ENCODE peak calls at places on chromosome 5, in seven cellular contexts. One of them, this sample, is unnamed.

GRCh38 chr5:90473321-90474234 is 993 bp downstream of the MBLAC2 start:
- DNase-seq in CD8-positive, alpha-beta T cell: peak; percentile 14
- DNase-seq in endothelial cell of umbilical vein: peak; percentile 48
- DNase-seq in CD4-positive, CD25-positive, alpha-beta regulatory T cell: peak; percentile 12
- DNase-seq in GM23248: peak; percentile 72
- DNase-seq in mammary epithelial cell: peak; percentile 33
- DNase-seq in iPS DF 6.9: no peak
- DNase-seq in this sample: no peak

GRCh38 chr5:113043491-113043931 is 66.9 kb downstream of the DCP2 start:
- DNase-seq in CD8-positive, alpha-beta T cell: no peak
- DNase-seq in endothelial cell of umbilical vein: peak; percentile 17
- DNase-seq in CD4-positive, CD25-positive, alpha-beta regulatory T cell: no peak
- DNase-seq in GM23248: peak; percentile 40
- DNase-seq in mammary epithelial cell: no peak
- DNase-seq in iPS DF 6.9: no peak
- DNase-seq in this sample: peak; percentile 54

GRCh38 chr5:153147891-153148623 is 342.4 kb upstream of the GRIA1 start:
- DNase-seq in CD8-positive, alpha-beta T cell: no peak
- DNase-seq in endothelial cell of umbilical vein: no peak
- DNase-seq in CD4-positive, CD25-positive, alpha-beta regulatory T cell: no peak
- DNase-seq in GM23248: peak; percentile 64
- DNase-seq in mammary epithelial cell: peak; percentile 78
- DNase-seq in iPS DF 6.9: peak; percentile 27
- DNase-seq in this sample: peak; percentile 73

GRCh38 chr5:172321593-172321992 is 38.0 kb upstream of the UBTD2 start:
- DNase-seq in CD8-positive, alpha-beta T cell: no peak
- DNase-seq in endothelial cell of umbilical vein: no peak
- DNase-seq in CD4-positive, CD25-positive, alpha-beta regulatory T cell: no peak
- DNase-seq in GM23248: no peak
- DNase-seq in mammary epithelial cell: peak; percentile 32
- DNase-seq in iPS DF 6.9: no peak
- DNase-seq in this sample: no peak

GRCh38 chr5:172838151-172838875 is 4.3 kb downstream of the ERGIC1 start:
- DNase-seq in CD8-positive, alpha-beta T cell: no peak
- DNase-seq in endothelial cell of umbilical vein: no peak
- DNase-seq in CD4-positive, CD25-positive, alpha-beta regulatory T cell: no peak
- DNase-seq in GM23248: no peak
- DNase-seq in mammary epithelial cell: no peak
- DNase-seq in iPS DF 6.9: no peak
- DNase-seq in this sample: no peak

GRCh38 chr5:9774472-9775079 is 144.4 kb upstream of the TAS2R1 start:
- DNase-seq in CD8-positive, alpha-beta T cell: no peak
- DNase-seq in endothelial cell of umbilical vein: no peak
- DNase-seq in CD4-positive, CD25-positive, alpha-beta regulatory T cell: no peak
- DNase-seq in GM23248: peak; percentile 79
- DNase-seq in mammary epithelial cell: peak; percentile 16
- DNase-seq in iPS DF 6.9: no peak
- DNase-seq in this sample: peak; percentile 93

GRCh38 chr5:102570747-102571146 is 71.9 kb upstream of the SLCO6A1 start:
- DNase-seq in CD8-positive, alpha-beta T cell: no peak
- DNase-seq in endothelial cell of umbilical vein: no peak
- DNase-seq in CD4-positive, CD25-positive, alpha-beta regulatory T cell: no peak
- DNase-seq in GM23248: no peak
- DNase-seq in mammary epithelial cell: no peak
- DNase-seq in iPS DF 6.9: no peak
- DNase-seq in this sample: no peak

GRCh38 chr5:142432369-142432863 is 107.6 kb upstream of the SPRY4 start:
- DNase-seq in CD8-positive, alpha-beta T cell: peak; percentile 16
- DNase-seq in endothelial cell of umbilical vein: no peak
- DNase-seq in CD4-positive, CD25-positive, alpha-beta regulatory T cell: no peak
- DNase-seq in GM23248: no peak
- DNase-seq in mammary epithelial cell: no peak
- DNase-seq in iPS DF 6.9: no peak
- DNase-seq in this sample: no peak

GRCh38 chr5:7426284-7426683 is 30.3 kb downstream of the ADCY2 start:
- DNase-seq in CD8-positive, alpha-beta T cell: no peak
- DNase-seq in endothelial cell of umbilical vein: no peak
- DNase-seq in CD4-positive, CD25-positive, alpha-beta regulatory T cell: no peak
- DNase-seq in GM23248: no peak
- DNase-seq in mammary epithelial cell: no peak
- DNase-seq in iPS DF 6.9: no peak
- DNase-seq in this sample: no peak

GRCh38 chr5:2181164-2181956 is 298.6 kb upstream of the IRX4 start:
- DNase-seq in CD8-positive, alpha-beta T cell: no peak
- DNase-seq in endothelial cell of umbilical vein: no peak
- DNase-seq in CD4-positive, CD25-positive, alpha-beta regulatory T cell: no peak
- DNase-seq in GM23248: no peak
- DNase-seq in mammary epithelial cell: no peak
- DNase-seq in iPS DF 6.9: no peak
- DNase-seq in this sample: no peak

GRCh38 chr5:57836921-57837320 is 354.3 kb upstream of the ACTBL2 start:
- DNase-seq in CD8-positive, alpha-beta T cell: no peak
- DNase-seq in endothelial cell of umbilical vein: no peak
- DNase-seq in CD4-positive, CD25-positive, alpha-beta regulatory T cell: no peak
- DNase-seq in GM23248: peak; percentile 61
- DNase-seq in mammary epithelial cell: peak; percentile 32
- DNase-seq in iPS DF 6.9: no peak
- DNase-seq in this sample: no peak
- H3K4me1 ChIP-seq in CD8-positive, alpha-beta T cell: no peaks in the 10 kb centered on the region
- H3K4me1 ChIP-seq in endothelial cell of umbilical vein: peaks cover 59% of the 10 kb centered on the region
- H3K4me1 ChIP-seq in CD4-positive, CD25-positive, alpha-beta regulatory T cell: no peaks in the 10 kb centered on the region
- H3K4me1 ChIP-seq in GM23248: peaks cover 55% of the 10 kb centered on the region
- H3K4me1 ChIP-seq in mammary epithelial cell: peaks cover 87% of the 10 kb centered on the region
- H3K4me1 ChIP-seq in iPS DF 6.9: peaks cover 3% of the 10 kb centered on the region
- H3K4me1 ChIP-seq in this sample: no peaks in the 10 kb centered on the region

GRCh38 chr5:154762700-154763099 is 7.5 kb downstream of the LARP1 start:
- DNase-seq in CD8-positive, alpha-beta T cell: no peak
- DNase-seq in endothelial cell of umbilical vein: no peak
- DNase-seq in CD4-positive, CD25-positive, alpha-beta regulatory T cell: no peak
- DNase-seq in GM23248: no peak
- DNase-seq in mammary epithelial cell: no peak
- DNase-seq in iPS DF 6.9: no peak
- DNase-seq in this sample: no peak
- H3K4me1 ChIP-seq in CD8-positive, alpha-beta T cell: peaks cover 79% of the 10 kb centered on the region
- H3K4me1 ChIP-seq in endothelial cell of umbilical vein: peaks cover 23% of the 10 kb centered on the region
- H3K4me1 ChIP-seq in CD4-positive, CD25-positive, alpha-beta regulatory T cell: peaks cover 79% of the 10 kb centered on the region
- H3K4me1 ChIP-seq in GM23248: peaks cover 42% of the 10 kb centered on the region
- H3K4me1 ChIP-seq in mammary epithelial cell: peaks cover 34% of the 10 kb centered on the region
- H3K4me1 ChIP-seq in iPS DF 6.9: peaks cover 7% of the 10 kb centered on the region
- H3K4me1 ChIP-seq in this sample: peaks cover 43% of the 10 kb centered on the region

GRCh38 chr5:68431181-68431580 is 215.6 kb downstream of the PIK3R1 start:
- DNase-seq in CD8-positive, alpha-beta T cell: no peak
- DNase-seq in endothelial cell of umbilical vein: no peak
- DNase-seq in CD4-positive, CD25-positive, alpha-beta regulatory T cell: no peak
- DNase-seq in GM23248: no peak
- DNase-seq in mammary epithelial cell: peak; percentile 50
- DNase-seq in iPS DF 6.9: no peak
- DNase-seq in this sample: no peak

GRCh38 chr5:68431601-68432337 is 216.2 kb downstream of the PIK3R1 start:
- DNase-seq in CD8-positive, alpha-beta T cell: no peak
- DNase-seq in endothelial cell of umbilical vein: no peak
- DNase-seq in CD4-positive, CD25-positive, alpha-beta regulatory T cell: no peak
- DNase-seq in GM23248: no peak
- DNase-seq in mammary epithelial cell: no peak
- DNase-seq in iPS DF 6.9: no peak
- DNase-seq in this sample: no peak

GRCh38 chr5:68429510-68429909 is 214.0 kb downstream of the PIK3R1 start:
- DNase-seq in CD8-positive, alpha-beta T cell: no peak
- DNase-seq in endothelial cell of umbilical vein: no peak
- DNase-seq in CD4-positive, CD25-positive, alpha-beta regulatory T cell: no peak
- DNase-seq in GM23248: no peak
- DNase-seq in mammary epithelial cell: no peak
- DNase-seq in iPS DF 6.9: no peak
- DNase-seq in this sample: no peak

GRCh38 chr5:68428232-68428811 is 212.8 kb downstream of the PIK3R1 start:
- DNase-seq in CD8-positive, alpha-beta T cell: no peak
- DNase-seq in endothelial cell of umbilical vein: no peak
- DNase-seq in CD4-positive, CD25-positive, alpha-beta regulatory T cell: no peak
- DNase-seq in GM23248: peak; percentile 54
- DNase-seq in mammary epithelial cell: no peak
- DNase-seq in iPS DF 6.9: no peak
- DNase-seq in this sample: no peak

DNA sequence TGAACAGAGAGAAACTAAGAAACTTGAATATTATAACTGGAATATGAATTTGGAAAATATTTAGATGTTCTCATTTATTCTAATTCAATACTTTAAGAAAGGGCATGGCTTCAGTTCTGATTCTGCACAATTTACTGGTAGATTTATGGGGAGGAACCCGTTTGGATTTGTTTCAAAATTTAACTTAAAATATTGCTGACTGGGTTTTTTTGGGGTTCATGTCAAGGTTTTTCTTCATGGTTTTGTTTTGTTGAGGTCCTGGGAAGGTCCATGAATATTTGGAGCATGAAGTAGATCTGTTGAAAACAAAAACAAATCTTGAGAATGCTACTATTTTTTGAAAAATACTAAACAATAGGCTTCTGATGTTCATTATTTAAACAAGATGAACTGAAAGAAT is 214.7 kb downstream of the PIK3R1 start:
- DNase-seq in CD8-positive, alpha-beta T cell: no peak
- DNase-seq in endothelial cell of umbilical vein: no peak
- DNase-seq in CD4-positive, CD25-positive, alpha-beta regulatory T cell: no peak
- DNase-seq in GM23248: no peak
- DNase-seq in mammary epithelial cell: no peak
- DNase-seq in iPS DF 6.9: no peak
- DNase-seq in this sample: no peak
- H3K4me1 ChIP-seq in CD8-positive, alpha-beta T cell: peaks cover 19% of the 10 kb centered on the region
- H3K4me1 ChIP-seq in endothelial cell of umbilical vein: peaks cover 16% of the 10 kb centered on the region
- H3K4me1 ChIP-seq in CD4-positive, CD25-positive, alpha-beta regulatory T cell: peaks cover 38% of the 10 kb centered on the region
- H3K4me1 ChIP-seq in GM23248: peaks cover 29% of the 10 kb centered on the region
- H3K4me1 ChIP-seq in mammary epithelial cell: peaks cover 47% of the 10 kb centered on the region
- H3K4me1 ChIP-seq in iPS DF 6.9: peaks cover 1% of the 10 kb centered on the region
- H3K4me1 ChIP-seq in this sample: no peaks in the 10 kb centered on the region

DNA sequence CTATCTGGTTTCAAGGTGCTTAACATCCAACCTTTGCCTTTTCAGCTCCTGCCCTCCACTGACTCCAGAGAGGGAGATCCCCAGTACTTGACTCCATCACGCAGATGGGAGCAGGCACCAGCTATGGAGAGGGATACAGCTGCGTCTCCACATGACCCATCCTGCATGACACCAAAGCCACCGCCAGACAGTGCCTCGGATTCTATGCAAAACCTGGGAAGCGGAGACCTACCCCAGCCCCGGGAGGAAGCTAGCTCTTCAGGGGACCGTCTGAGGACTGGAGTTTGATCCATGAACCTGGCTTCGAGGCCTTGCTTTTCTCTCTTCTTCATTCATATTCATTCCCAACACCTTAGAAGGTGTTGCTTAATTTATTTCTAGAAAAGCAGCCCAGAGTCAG is 24.8 kb downstream of the HRH2 start:
- DNase-seq in CD8-positive, alpha-beta T cell: no peak
- DNase-seq in endothelial cell of umbilical vein: no peak
- DNase-seq in CD4-positive, CD25-positive, alpha-beta regulatory T cell: no peak
- DNase-seq in GM23248: no peak
- DNase-seq in mammary epithelial cell: no peak
- DNase-seq in iPS DF 6.9: no peak
- DNase-seq in this sample: no peak
- H3K4me1 ChIP-seq in CD8-positive, alpha-beta T cell: peaks cover 9% of the 10 kb centered on the region
- H3K4me1 ChIP-seq in endothelial cell of umbilical vein: no peaks in the 10 kb centered on the region
- H3K4me1 ChIP-seq in CD4-positive, CD25-positive, alpha-beta regulatory T cell: no peaks in the 10 kb centered on the region
- H3K4me1 ChIP-seq in GM23248: no peaks in the 10 kb centered on the region
- H3K4me1 ChIP-seq in mammary epithelial cell: no peaks in the 10 kb centered on the region
- H3K4me1 ChIP-seq in iPS DF 6.9: no peaks in the 10 kb centered on the region
- H3K4me1 ChIP-seq in this sample: peaks cover 27% of the 10 kb centered on the region

DNA sequence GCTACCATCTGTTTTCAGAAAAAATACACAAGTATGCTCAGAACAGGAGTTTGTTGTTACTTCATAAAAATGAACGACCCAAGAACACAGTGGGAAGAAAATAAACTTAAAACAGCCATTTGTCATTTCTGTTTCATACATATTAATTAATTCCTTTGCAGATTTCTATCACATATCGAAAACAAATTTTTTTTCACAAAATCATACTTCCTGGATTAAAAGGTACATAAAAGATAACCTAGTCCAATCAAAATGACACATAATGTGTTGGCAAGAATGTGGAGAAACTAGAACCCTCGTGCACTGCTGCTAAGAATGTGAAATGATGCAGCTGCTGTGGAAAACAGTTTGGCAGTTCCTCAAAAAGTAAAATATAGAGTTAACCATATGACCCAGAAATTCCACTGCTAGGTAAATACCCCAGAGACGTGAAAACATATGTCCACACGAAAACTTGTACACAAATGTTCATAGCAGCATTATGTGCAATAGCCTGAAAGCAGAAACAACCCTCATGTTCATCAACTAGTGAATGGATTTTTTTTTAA is 46.0 kb downstream of the MYO10 start:
- DNase-seq in CD8-positive, alpha-beta T cell: no peak
- DNase-seq in endothelial cell of umbilical vein: peak; percentile 72
- DNase-seq in CD4-positive, CD25-positive, alpha-beta regulatory T cell: no peak
- DNase-seq in GM23248: peak; percentile 48
- DNase-seq in mammary epithelial cell: no peak
- DNase-seq in iPS DF 6.9: no peak
- DNase-seq in this sample: no peak
- H3K4me1 ChIP-seq in CD8-positive, alpha-beta T cell: no peaks in the 10 kb centered on the region
- H3K4me1 ChIP-seq in endothelial cell of umbilical vein: peaks cover 46% of the 10 kb centered on the region
- H3K4me1 ChIP-seq in CD4-positive, CD25-positive, alpha-beta regulatory T cell: no peaks in the 10 kb centered on the region
- H3K4me1 ChIP-seq in GM23248: peaks cover 61% of the 10 kb centered on the region
- H3K4me1 ChIP-seq in mammary epithelial cell: peaks cover 38% of the 10 kb centered on the region
- H3K4me1 ChIP-seq in iPS DF 6.9: peaks cover 8% of the 10 kb centered on the region
- H3K4me1 ChIP-seq in this sample: peaks cover 13% of the 10 kb centered on the region

GRCh38 chr5:136025900-136026299 is 2.9 kb upstream of the TGFBI start:
- DNase-seq in CD8-positive, alpha-beta T cell: no peak
- DNase-seq in endothelial cell of umbilical vein: no peak
- DNase-seq in CD4-positive, CD25-positive, alpha-beta regulatory T cell: no peak
- DNase-seq in GM23248: peak; percentile 62
- DNase-seq in mammary epithelial cell: no peak
- DNase-seq in iPS DF 6.9: no peak
- DNase-seq in this sample: no peak
- H3K4me1 ChIP-seq in CD8-positive, alpha-beta T cell: no peaks in the 10 kb centered on the region
- H3K4me1 ChIP-seq in endothelial cell of umbilical vein: peaks cover 4% of the 10 kb centered on the region
- H3K4me1 ChIP-seq in CD4-positive, CD25-positive, alpha-beta regulatory T cell: peaks cover 8% of the 10 kb centered on the region
- H3K4me1 ChIP-seq in GM23248: peaks cover 46% of the 10 kb centered on the region
- H3K4me1 ChIP-seq in mammary epithelial cell: peaks cover 40% of the 10 kb centered on the region
- H3K4me1 ChIP-seq in iPS DF 6.9: peaks cover 2% of the 10 kb centered on the region
- H3K4me1 ChIP-seq in this sample: no peaks in the 10 kb centered on the region